ENCODE peak calls at places on chromosomes 6 and 20, in ten cellular contexts. B is A673, I is OCI-LY7, M is mammary epithelial cell, Y is spleen, Z is hepatocyte, A is lower lobe of right lung, O is cardiac muscle cell, C is tibial artery, S is heart right ventricle. R is an unnamed sample.
A peak's percentile ranks its signal among the peaks of the same experiment; 100 is the strongest.

GRCh38 chr20:47347661-47348462 is 8.6 kb downstream of the ZMYND8 start:
- DNase-seq in Z (no peak), B (no peak), A (no peak), C (no peak), S (no peak), O (no peak), I (no peak), M (no peak), Y (no peak), R (no peak)

GRCh38 chr20:10798811-10799210 is 125.0 kb upstream of the JAG1 start:
- DNase-seq in B (no peak), C (no peak), A (no peak), Z (no peak), O (peak; percentile 47), S (no peak), I (no peak), M (peak; percentile 90), Y (no peak), R (no peak)

GRCh38 chr20:49344975-49345374 is 67.1 kb upstream of the ZNFX1 start:
- DNase-seq in O (peak; percentile 94), Z (peak; percentile 79), S (peak; percentile 39), B (peak; percentile 86), A (no peak), C (peak; percentile 78), I (no peak), Y (no peak), M (peak; percentile 84), R (no peak)

GRCh38 chr6:135250234-135250633 is 69.1 kb downstream of the MYB start:
- DNase-seq in C (no peak), S (no peak), A (no peak), I (no peak), Y (no peak), Z (no peak), M (no peak), O (no peak), B (no peak), R (no peak)

GRCh38 chr20:58852559-58853271 is at the start of gene GNAS:
- DNase-seq in M (peak; percentile 24), C (no peak), Y (peak; percentile 80), I (peak; percentile 65), O (peak; percentile 70), S (peak; percentile 69), Z (peak; percentile 84), B (peak; percentile 73), A (peak; percentile 68), R (peak; percentile 76)

GRCh38 chr6:154157082-154157481 is 118.0 kb downstream of the OPRM1 start:
- DNase-seq in O (no peak), A (no peak), S (no peak), C (no peak), Y (no peak), I (no peak), B (no peak), Z (no peak), M (no peak), R (no peak)

GRCh38 chr6:32944265-32944664 is 3.4 kb upstream of the HLA-DMB start:
- DNase-seq in Z (no peak), O (no peak), M (no peak), S (no peak), Y (peak; percentile 82), A (peak; percentile 57), B (no peak), C (peak; percentile 49), I (peak; percentile 95), R (no peak)

GRCh38 chr20:41029150-41029872 is 689 bp downstream of the TOP1 start:
- DNase-seq in A (peak; percentile 56), M (no peak), B (peak; percentile 47), Y (peak; percentile 91), S (peak; percentile 39), I (no peak), C (peak; percentile 35), Z (peak; percentile 59), O (no peak), R (peak; percentile 44)

GRCh38 chr20:49270177-49270576 is 7.7 kb downstream of the ZNFX1 start:
- DNase-seq in S (no peak), M (no peak), B (no peak), Y (no peak), C (no peak), O (peak; percentile 59), I (no peak), Z (no peak), A (no peak), R (no peak)

GRCh38 chr6:35299674-35300073 is 2.1 kb downstream of the DEF6 start:
- DNase-seq in M (no peak), A (peak; percentile 67), B (no peak), I (peak; percentile 54), Z (no peak), C (peak; percentile 52), S (no peak), Y (peak; percentile 84), O (no peak), R (no peak)

GRCh38 chr6:130322673-130323268 is 43.0 kb upstream of the TMEM200A start:
- DNase-seq in Y (no peak), O (peak; percentile 84), Z (peak; percentile 84), C (peak; percentile 28), S (no peak), A (no peak), I (peak; percentile 62), M (peak; percentile 31), B (peak; percentile 70), R (peak; percentile 24)

GRCh38 chr20:44593721-44594120 is 11.3 kb downstream of the PKIG start:
- DNase-seq in Y (no peak), I (no peak), O (no peak), S (no peak), C (no peak), Z (no peak), A (no peak), B (no peak), M (no peak), R (no peak)

GRCh38 chr6:111792914-111793700 is 80.1 kb downstream of the FYN start:
- DNase-seq in O (no peak), C (no peak), M (no peak), Z (no peak), A (no peak), S (no peak), I (no peak), Y (no peak), B (no peak), R (peak; percentile 51)
- H3K4me3 ChIP-seq in O (no peak overlapping the region), C (no peak overlapping the region), M (no peak overlapping the region), Z (no peak overlapping the region), A (peak overlapping the region; percentile 12), S (no peak overlapping the region), I (no peak overlapping the region), Y (peak overlapping the region; percentile 28), B (no peak overlapping the region), R (peak overlapping the region; percentile 40)

GRCh38 chr6:158813032-158813431 is 6.1 kb downstream of the EZR start:
- DNase-seq in I (no peak), S (no peak), A (no peak), M (no peak), B (no peak), Z (no peak), O (no peak), Y (no peak), C (no peak), R (no peak)
- H3K4me1 ChIP-seq in I (peaks cover 74% of the 10 kb centered on the region), S (peaks cover 99% of the 10 kb centered on the region), A (peaks cover 82% of the 10 kb centered on the region), M (peaks cover 70% of the 10 kb centered on the region), B (peaks cover 47% of the 10 kb centered on the region), Z (peaks cover 47% of the 10 kb centered on the region), O (peaks cover 60% of the 10 kb centered on the region), Y (peaks cover 62% of the 10 kb centered on the region), C (peaks cover 15% of the 10 kb centered on the region), R (peaks cover 15% of the 10 kb centered on the region)

GRCh38 chr20:33075281-33075680 is 4.2 kb upstream of the BPIFB4 start:
- DNase-seq in Z (no peak), M (no peak), O (no peak), I (no peak), Y (peak; percentile 22), C (no peak), S (no peak), A (no peak), B (no peak), R (no peak)

GRCh38 chr20:33074675-33075074 is 4.8 kb upstream of the BPIFB4 start:
- DNase-seq in I (no peak), B (no peak), A (no peak), O (no peak), M (no peak), C (no peak), Z (no peak), Y (peak; percentile 1), S (no peak), R (no peak)

GRCh38 chr20:33072813-33073212 is 6.6 kb upstream of the BPIFB4 start:
- DNase-seq in M (no peak), C (no peak), Z (no peak), I (no peak), B (no peak), Y (no peak), A (no peak), O (no peak), S (no peak), R (no peak)

GRCh38 chr20:33079267-33079666 is at the start of gene BPIFB4:
- DNase-seq in Y (peak; percentile 41), Z (no peak), I (no peak), O (peak; percentile 92), M (peak; percentile 1), S (no peak), C (no peak), A (no peak), B (no peak), R (no peak)

DNA sequence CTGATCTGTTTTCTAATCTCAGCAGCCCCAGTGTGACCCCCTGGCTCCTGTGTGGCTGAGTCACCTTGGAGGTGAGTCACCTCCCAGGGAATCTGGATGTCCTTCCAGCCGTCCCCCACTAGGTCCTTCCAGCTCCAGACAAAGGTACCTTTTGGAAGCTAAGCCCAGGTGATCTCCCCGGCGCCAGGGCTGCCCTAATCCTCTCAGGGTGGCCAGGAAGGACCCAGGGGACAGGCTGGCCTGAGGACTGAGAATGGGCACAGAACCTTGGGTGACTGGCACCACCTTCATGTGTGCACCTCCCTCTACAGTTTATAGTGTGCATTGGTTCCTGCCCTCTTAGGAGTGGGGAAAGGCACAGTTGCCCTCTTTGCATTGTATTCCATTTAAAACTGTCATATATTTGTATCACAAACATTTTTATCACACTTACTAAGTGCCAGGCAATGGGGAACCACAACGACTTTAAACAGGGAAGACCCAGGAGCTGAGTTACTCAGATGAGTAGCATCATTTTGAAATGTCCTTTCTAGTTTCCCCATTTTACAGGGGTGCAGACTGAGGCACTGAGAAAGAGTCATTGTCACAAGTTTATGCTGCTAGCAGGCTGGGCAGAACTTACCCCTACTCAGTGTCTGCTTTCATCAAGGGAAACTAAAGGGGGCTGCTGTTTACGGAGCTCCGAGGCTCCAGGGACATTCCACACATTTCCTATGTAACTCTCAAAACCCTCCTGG is 2.6 kb upstream of the BPIFB4 start:
- DNase-seq in M (peak; percentile 17), B (peak; percentile 9), C (no peak), O (no peak), S (no peak), Z (peak; percentile 31), I (no peak), Y (peak; percentile 45), A (no peak), R (no peak)
- TF ChIP-seq CTCF in M (peak; percentile 46), B (peak; percentile 51), C (no peak), O (peak; percentile 49), S (no peak), Z (peak; percentile 33), I (peak; percentile 52), Y (peak; percentile 17), A (no peak), R (no peak)

DNA sequence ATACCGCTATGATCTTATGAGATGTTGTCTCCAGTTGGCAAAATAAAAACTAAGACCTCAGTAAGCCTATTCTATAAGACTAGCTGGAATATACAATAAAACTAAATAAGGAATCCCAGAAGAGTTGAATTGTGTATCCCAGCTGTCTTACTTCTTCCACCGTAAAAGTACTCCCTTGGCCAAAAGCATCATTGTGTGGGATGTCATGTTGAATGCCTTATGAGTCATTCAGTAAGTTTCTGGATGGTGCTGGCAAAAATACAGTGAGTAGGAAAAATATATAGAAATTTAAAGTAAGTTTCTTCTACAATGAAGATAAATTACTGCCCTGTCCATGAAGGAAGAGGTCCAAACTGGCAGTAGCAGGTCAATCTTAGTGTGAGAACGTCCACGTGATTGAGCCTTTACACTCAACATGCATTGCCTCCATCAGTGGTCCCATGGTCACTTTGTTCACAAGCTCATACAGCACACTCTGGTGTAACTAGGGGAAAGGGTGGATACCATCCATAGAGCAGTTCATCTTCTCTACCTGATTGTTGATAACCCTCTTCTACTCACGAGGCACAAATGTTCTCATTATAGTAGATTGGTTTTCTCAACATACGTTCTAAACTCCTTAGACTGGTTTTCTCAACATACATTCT is 13.7 kb upstream of the ZNF318 start:
- DNase-seq in A (no peak), Y (no peak), I (no peak), C (no peak), O (peak; percentile 68), M (peak; percentile 62), Z (no peak), S (no peak), B (no peak), R (no peak)
- H3K4me3 ChIP-seq in A (no peak overlapping the region), Y (no peak overlapping the region), I (peak overlapping the region; percentile 47), C (no peak overlapping the region), O (no peak overlapping the region), M (no peak overlapping the region), Z (no peak overlapping the region), S (no peak overlapping the region), B (no peak overlapping the region), R (no peak overlapping the region)